ENCODE peak calls at places on chromosomes 7 and 10, in four cellular contexts. I, J, N and P are unnamed samples.

GRCh38 chr7:111540199-111540815 is 22.0 kb downstream of the IMMP2L start:
- DNase-seq in J (no peak), I (no peak), N (no peak), P (no peak)

GRCh38 chr10:125362966-125363365 is 202.6 kb upstream of the CTBP2 start:
- DNase-seq in N (no peak), J (no peak), I (no peak), P (no peak)

GRCh38 chr7:35380739-35381224 is 126.9 kb upstream of the TBX20 start:
- DNase-seq in J (no peak), N (peak; percentile 1), I (peak; percentile 8), P (no peak)

GRCh38 chr10:68826764-68827591 is at the start of gene STOX1:
- DNase-seq in I (peak; percentile 51), N (peak; percentile 75), J (peak; percentile 86), P (peak; percentile 87)

GRCh38 chr10:100653238-100653956 is 92.0 kb upstream of the PAX2 start:
- DNase-seq in I (no peak), J (no peak), N (no peak), P (no peak)

GRCh38 chr7:13945670-13946069 is 43.8 kb downstream of the ETV1 start:
- DNase-seq in I (peak; percentile 5), J (no peak), N (no peak), P (peak; percentile 16)

GRCh38 chr7:107998660-107999480 is 4.1 kb downstream of the LAMB1 start:
- DNase-seq in J (no peak), I (no peak), N (no peak), P (no peak)

GRCh38 chr7:55439627-55440026 is 74.5 kb downstream of the LANCL2 start:
- DNase-seq in N (peak; percentile 71), J (peak; percentile 21), I (peak; percentile 31), P (peak; percentile 64)